ENCODE peak calls at places on chromosomes 12 and 14, in five cellular contexts. G is substantia nigra, C is ACHN, E is activated B cell treated with CpG ODN at 0.5 μM for 24 hours, T is astrocyte of the cerebellum. A is an unnamed sample.

GRCh38 chr14:52338282-52338681 is 24.2 kb downstream of the PTGER2 start:
- DNase-seq in G (no peak), C (peak), E (no peak), T (no peak), A (peak)

GRCh38 chr12:21165048-21165447 is 34.1 kb downstream of the SLCO1B1 start:
- DNase-seq in G (no peak), C (no peak), E (no peak), T (no peak), A (no peak)

GRCh38 chr14:85296466-85297210 is 233.3 kb upstream of the FLRT2 start:
- DNase-seq in G (no peak), C (no peak), E (no peak), T (no peak), A (peak)

GRCh38 chr12:58575281-58575680 is 345.0 kb downstream of the LRIG3 start:
- DNase-seq in G (no peak), C (no peak), E (no peak), T (no peak), A (no peak)

GRCh38 chr14:100577321-100577985 is 9.8 kb downstream of the BEGAIN start:
- DNase-seq in G (no peak), C (no peak), E (no peak), T (no peak), A (no peak)

GRCh38 chr12:65602579-65603295 is 221.5 kb upstream of the HMGA2 start:
- DNase-seq in G (peak), C (peak), E (no peak), T (peak), A (peak)

GRCh38 chr12:45369065-45369464 is 153.2 kb downstream of the ANO6 start:
- DNase-seq in G (no peak), C (peak), E (no peak), T (no peak), A (no peak)

GRCh38 chr12:3683670-3684069 is 69.2 kb downstream of the CRACR2A start:
- DNase-seq in G (no peak), C (no peak), E (no peak), T (no peak), A (no peak)